ENCODE peak calls at places on chromosomes 2 and 18, in four cellular contexts. U, I, S and M are unnamed samples.

GRCh38 chr2:65420712-65421431 is 11.5 kb downstream of the SPRED2 start:
- DNase-seq in U (no peak), I (peak), S (no peak), M (no peak)

GRCh38 chr2:9735335-9735734 is 104.5 kb upstream of the YWHAQ start:
- DNase-seq in S (no peak), U (no peak), I (no peak), M (no peak)

GRCh38 chr2:230893338-230893737 is 28.6 kb downstream of the ITM2C start:
- DNase-seq in S (no peak), U (no peak), I (no peak), M (no peak)

GRCh38 chr2:42510191-42510929 is 16.6 kb upstream of the KCNG3 start:
- DNase-seq in I (peak), S (no peak), U (no peak), M (no peak)

GRCh38 chr2:8146329-8147048 is 535.4 kb upstream of the ID2 start:
- DNase-seq in S (no peak), I (no peak), U (no peak), M (no peak)

GRCh38 chr18:53191634-53192033 is 851.6 kb downstream of the DCC start:
- DNase-seq in I (no peak), U (peak), S (no peak), M (no peak)

GRCh38 chr18:55318864-55319516 is 269.0 kb downstream of the TCF4 start:
- DNase-seq in S (no peak), U (no peak), I (peak), M (no peak)

GRCh38 chr2:143345887-143346612 is 216.8 kb downstream of the ARHGAP15 start:
- DNase-seq in S (no peak), U (no peak), I (no peak), M (no peak)

GRCh38 chr2:2743164-2743571 is 412.1 kb upstream of the MYT1L start:
- DNase-seq in I (no peak), S (no peak), U (no peak), M (no peak)

GRCh38 chr2:239369631-239370161 is 31.1 kb downstream of the HDAC4 start:
- DNase-seq in U (no peak), I (no peak), S (no peak), M (peak)

GRCh38 chr2:190467575-190468083 is 59.5 kb downstream of the MFSD6 start:
- DNase-seq in I (no peak), U (peak), S (no peak), M (no peak)

GRCh38 chr2:119744335-119744939 is 15.3 kb upstream of the PTPN4 start:
- DNase-seq in U (no peak), I (no peak), S (no peak), M (no peak)

GRCh38 chr18:65206551-65207260 is 544.1 kb upstream of the CDH7 start:
- DNase-seq in S (peak), U (no peak), I (no peak), M (no peak)

GRCh38 chr18:2914844-2915243 is 68.0 kb downstream of the EMILIN2 start:
- DNase-seq in S (no peak), I (no peak), U (no peak), M (no peak)

GRCh38 chr2:232214053-232214452 is 164.5 kb upstream of the ALPP start:
- DNase-seq in I (peak), U (no peak), S (no peak), M (peak)

GRCh38 chr2:111121028-111121872 is 536 bp downstream of the BCL2L11 start:
- DNase-seq in U (peak), S (peak), I (peak), M (no peak)

GRCh38 chr2:232925153-232925768 is 55.2 kb downstream of the SNORC start:
- DNase-seq in U (no peak), I (no peak), S (peak), M (no peak)

GRCh38 chr2:20917724-20918572 is 95.0 kb upstream of the LDAH start:
- DNase-seq in S (no peak), U (no peak), I (no peak), M (no peak)

GRCh38 chr2:201342923-201343322 is 14.2 kb downstream of the FLACC1 start:
- DNase-seq in S (no peak), I (no peak), U (no peak), M (no peak)

GRCh38 chr2:9820020-9820973 is 23.0 kb upstream of the TAF1B start:
- DNase-seq in U (no peak), I (peak), S (no peak), M (peak)

GRCh38 chr2:8669157-8669852 is 12.6 kb upstream of the ID2 start:
- DNase-seq in U (no peak), I (no peak), S (no peak), M (no peak)

GRCh38 chr2:119466373-119466772 is 34.7 kb downstream of the TMEM37 start:
- DNase-seq in S (no peak), I (no peak), U (no peak), M (no peak)

GRCh38 chr18:12238861-12239260 is 15.3 kb upstream of the CIDEA start:
- DNase-seq in S (peak), I (peak), U (no peak), M (no peak)

GRCh38 chr18:3616744-3617143 is 166.8 kb downstream of the TGIF1 start:
- DNase-seq in U (no peak), I (no peak), S (no peak), M (no peak)

GRCh38 chr2:119487434-119488244 is 36.6 kb downstream of the SCTR start:
- DNase-seq in U (no peak), S (no peak), I (no peak), M (no peak)

GRCh38 chr2:81266106-81266505 is 961.6 kb upstream of the LRRTM1 start:
- DNase-seq in S (peak), I (peak), U (peak), M (no peak)

GRCh38 chr2:96554293-96555145 is 18.0 kb downstream of the ARID5A start:
- DNase-seq in S (peak), I (peak), U (peak), M (peak)

GRCh38 chr18:76806301-76806700 is 16.1 kb upstream of the ZNF236 start:
- DNase-seq in I (no peak), S (no peak), U (no peak), M (peak)

GRCh38 chr2:200681731-200682130 is 95.9 kb downstream of the AOX1 start:
- DNase-seq in I (no peak), U (no peak), S (no peak), M (no peak)

GRCh38 chr2:70086278-70086837 is 919 bp upstream of the PCBP1 start:
- DNase-seq in I (peak), U (peak), S (peak), M (peak)

GRCh38 chr2:41933585-41934322 is 114.1 kb upstream of the PKDCC start:
- DNase-seq in U (no peak), I (peak), S (no peak), M (peak)

GRCh38 chr2:70641263-70641784 is 87.7 kb upstream of the TGFA start:
- DNase-seq in S (no peak), U (no peak), I (no peak), M (no peak)

GRCh38 chr18:11454021-11454420 is 155.4 kb upstream of the SLC35G4 start:
- DNase-seq in I (no peak), U (no peak), S (no peak), M (no peak)

GRCh38 chr2:47208852-47209606 is 53.9 kb upstream of the STPG4 start:
- DNase-seq in U (no peak), I (peak), S (no peak), M (peak)

GRCh38 chr2:13015941-13016340 is 299.2 kb downstream of the TRIB2 start:
- DNase-seq in I (no peak), U (peak), S (no peak), M (no peak)

GRCh38 chr18:39841133-39842041 is 2113.6 kb upstream of the PIK3C3 start:
- DNase-seq in I (peak), S (peak), U (peak), M (peak)

GRCh38 chr2:23489471-23490400 is 104.8 kb downstream of the KLHL29 start:
- DNase-seq in U (no peak), I (peak), S (no peak), M (no peak)

DNA sequence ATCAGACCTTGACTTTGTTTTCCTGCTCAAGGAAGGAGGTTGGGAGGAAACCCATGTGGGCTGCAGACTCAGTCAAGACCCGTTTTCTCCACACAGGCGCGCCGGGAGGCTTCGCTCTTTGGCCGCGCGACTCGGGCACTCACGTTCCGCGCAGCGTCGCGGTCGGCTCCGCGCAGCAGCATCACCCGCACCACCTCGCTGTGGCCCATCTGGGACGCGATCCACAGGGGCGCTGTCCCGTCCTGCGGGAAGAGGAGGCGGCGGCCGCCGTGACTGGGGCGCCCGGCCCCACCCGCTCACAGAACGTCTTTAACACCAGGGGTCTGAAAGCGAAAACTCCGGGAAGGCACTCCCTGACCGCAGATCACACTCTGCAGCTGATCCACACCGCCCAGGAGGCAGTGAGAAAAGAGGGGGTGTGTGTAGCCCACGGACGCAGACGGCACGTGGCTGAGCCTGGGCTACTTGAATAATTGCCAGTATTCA is 33.1 kb upstream of the NPC1 start:
- DNase-seq in S (no peak), I (peak), U (peak), M (no peak)
- H2BK120ac ChIP-seq in S (no peak), I (no peak), U (no peak), M (no peak)

DNA sequence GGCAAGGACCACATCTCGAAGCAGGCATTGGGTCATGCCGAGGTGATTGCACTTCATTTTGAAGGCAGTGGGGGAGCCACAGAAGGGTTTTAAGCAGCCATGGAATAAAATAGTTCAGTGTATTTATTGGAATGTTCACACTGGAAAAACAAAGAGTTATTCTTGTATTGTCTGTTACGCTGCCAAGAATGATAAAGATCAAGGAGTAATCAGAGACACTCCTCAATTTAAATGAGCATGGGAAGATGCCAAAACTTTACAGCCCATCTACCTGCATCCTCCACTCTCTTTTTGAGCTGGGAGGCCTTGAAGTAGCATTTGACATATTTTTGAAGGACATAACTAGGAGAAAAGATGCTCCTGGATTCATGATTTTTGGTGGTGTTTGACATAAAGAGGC is 112.8 kb downstream of the DOCK10 start:
- DNase-seq in I (no peak), S (no peak), U (no peak), M (no peak)
- H3K4me3 ChIP-seq in I (no peak), S (no peak), U (no peak), M (no peak)

GRCh38 chr2:134918518-134919359 is at the start of gene CCNT2:
- DNase-seq in U (peak), S (peak), I (peak), M (peak)
- H2BK12ac ChIP-seq in U (no peak), S (peak), I (peak), M (peak)

GRCh38 chr2:38691994-38692393 is 26.1 kb downstream of the GALM start:
- DNase-seq in S (no peak), I (no peak), U (no peak), M (peak)
- H2BK120ac ChIP-seq in S (no peak), I (no peak), U (no peak), M (no peak)

GRCh38 chr2:95158441-95158840 is 1.2 kb downstream of the ZNF514 start:
- DNase-seq in I (no peak), U (no peak), S (no peak), M (no peak)
- H3K4me3 ChIP-seq in I (peak), U (peak), S (peak), M (peak)

GRCh38 chr18:59866551-59866950 is 33.2 kb upstream of the PMAIP1 start:
- DNase-seq in U (no peak), I (no peak), S (no peak), M (no peak)

GRCh38 chr18:59861009-59861408 is 38.8 kb upstream of the PMAIP1 start:
- DNase-seq in U (no peak), I (no peak), S (no peak), M (no peak)

GRCh38 chr18:59864446-59864764 is 35.4 kb upstream of the PMAIP1 start:
- DNase-seq in S (no peak), U (no peak), I (no peak), M (no peak)

GRCh38 chr18:59865241-59865986 is 34.4 kb upstream of the PMAIP1 start:
- DNase-seq in S (no peak), I (no peak), U (no peak), M (no peak)

GRCh38 chr18:59861963-59862819 is 37.6 kb upstream of the PMAIP1 start:
- DNase-seq in U (no peak), I (no peak), S (no peak), M (no peak)
- H2BK12ac ChIP-seq in U (no peak), I (no peak), S (peak), M (no peak)

GRCh38 chr18:59760212-59760997 is 63.2 kb upstream of the CCBE1 start:
- DNase-seq in U (no peak), I (no peak), S (no peak), M (no peak)
- H2BK120ac ChIP-seq in U (no peak), I (no peak), S (no peak), M (no peak)

GRCh38 chr2:54570321-54570881 is 114.3 kb downstream of the SPTBN1 start:
- DNase-seq in S (no peak), I (no peak), U (no peak), M (no peak)
- H3K4me3 ChIP-seq in S (peak), I (no peak), U (no peak), M (no peak)